ENCODE peak calls at places on chromosome 13, in six cellular contexts. J, C, P, E, L and W are unnamed samples.

GRCh38 chr13:80121038-80121437 is 219.9 kb downstream of the SPRY2 start:
- DNase-seq in J (no peak), C (no peak), P (no peak), E (no peak), L (no peak), W (peak; percentile 25)

GRCh38 chr13:30865131-30866009 is 40.7 kb upstream of the MEDAG start:
- DNase-seq in J (peak; percentile 80), C (peak; percentile 90), P (peak; percentile 75), E (peak; percentile 90), L (peak; percentile 61), W (peak; percentile 97)

GRCh38 chr13:31067416-31068118 is 94.1 kb downstream of the HSPH1 start:
- DNase-seq in J (no peak), C (no peak), P (peak; percentile 51), E (no peak), L (no peak), W (peak; percentile 87)

GRCh38 chr13:110454956-110455355 is 106.6 kb downstream of the RAB20 start:
- DNase-seq in J (no peak), C (no peak), P (no peak), E (no peak), L (no peak), W (no peak)

GRCh38 chr13:113854238-113855011 is 9.5 kb downstream of the GAS6 start:
- DNase-seq in J (no peak), C (no peak), P (no peak), E (no peak), L (peak; percentile 65), W (peak; percentile 56)

GRCh38 chr13:113542751-113543424 is 41.7 kb upstream of the TFDP1 start:
- DNase-seq in J (no peak), C (no peak), P (no peak), E (peak; percentile 56), L (no peak), W (no peak)

GRCh38 chr13:76638882-76639281 is 247.3 kb downstream of the KCTD12 start:
- DNase-seq in J (no peak), C (no peak), P (no peak), E (no peak), L (no peak), W (peak; percentile 18)

GRCh38 chr13:49958321-49958720 is 22.2 kb upstream of the SPRYD7 start:
- DNase-seq in J (no peak), C (no peak), P (no peak), E (peak; percentile 8), L (no peak), W (peak; percentile 13)

GRCh38 chr13:101149735-101150380 is 266.4 kb downstream of the NALCN start:
- DNase-seq in J (peak; percentile 65), C (peak; percentile 62), P (peak; percentile 37), E (peak; percentile 62), L (no peak), W (peak; percentile 50)

GRCh38 chr13:48214519-48215121 is 18.4 kb upstream of the ITM2B start:
- DNase-seq in J (no peak), C (no peak), P (no peak), E (no peak), L (no peak), W (no peak)

GRCh38 chr13:99436013-99436412 is 65.3 kb upstream of the TM9SF2 start:
- DNase-seq in J (no peak), C (no peak), P (peak; percentile 9), E (no peak), L (no peak), W (no peak)

GRCh38 chr13:93254775-93255174 is 28.2 kb downstream of the GPC6 start:
- DNase-seq in J (no peak), C (no peak), P (no peak), E (no peak), L (no peak), W (no peak)

GRCh38 chr13:48533207-48533499 is 273 bp upstream of the RCBTB2 start:
- DNase-seq in J (no peak), C (no peak), P (no peak), E (no peak), L (no peak), W (no peak)

GRCh38 chr13:111215081-111216047 is 100.3 kb downstream of the ARHGEF7 start:
- DNase-seq in J (no peak), C (peak; percentile 64), P (no peak), E (peak; percentile 65), L (no peak), W (no peak)

GRCh38 chr13:57418067-57418677 is 213.4 kb upstream of the PCDH17 start:
- DNase-seq in J (no peak), C (no peak), P (no peak), E (no peak), L (peak; percentile 76), W (no peak)

GRCh38 chr13:95100525-95101121 is 200.6 kb downstream of the ABCC4 start:
- DNase-seq in J (no peak), C (no peak), P (peak; percentile 97), E (peak; percentile 63), L (no peak), W (peak; percentile 63)

GRCh38 chr13:108919036-108919907 is 289.9 kb downstream of the MYO16 start:
- DNase-seq in J (no peak), C (no peak), P (peak; percentile 80), E (no peak), L (no peak), W (no peak)

GRCh38 chr13:34412295-34412694 is 529.8 kb upstream of the NBEA start:
- DNase-seq in J (no peak), C (no peak), P (peak; percentile 12), E (no peak), L (no peak), W (no peak)

GRCh38 chr13:29589234-29589633 is 6.3 kb downstream of the SLC7A1 start:
- DNase-seq in J (no peak), C (no peak), P (no peak), E (peak; percentile 53), L (no peak), W (peak; percentile 70)

GRCh38 chr13:51928231-51928630 is 66.5 kb downstream of the CCDC70 start:
- DNase-seq in J (no peak), C (no peak), P (no peak), E (no peak), L (no peak), W (no peak)

GRCh38 chr13:90803210-90803609 is 544.3 kb upstream of the MIR17HG start:
- DNase-seq in J (no peak), C (no peak), P (no peak), E (no peak), L (no peak), W (no peak)

GRCh38 chr13:99383511-99383921 is 76.3 kb upstream of the GPR183 start:
- DNase-seq in J (no peak), C (no peak), P (no peak), E (no peak), L (no peak), W (no peak)

GRCh38 chr13:25088562-25089221 is 7.2 kb upstream of the PABPC3 start:
- DNase-seq in J (no peak), C (no peak), P (no peak), E (no peak), L (no peak), W (no peak)

GRCh38 chr13:53200498-53201453 is 172.2 kb downstream of the OLFM4 start:
- DNase-seq in J (peak; percentile 44), C (peak; percentile 92), P (no peak), E (peak; percentile 96), L (no peak), W (peak; percentile 63)

GRCh38 chr13:73399347-73400216 is 340.8 kb downstream of the KLF5 start:
- DNase-seq in J (no peak), C (peak; percentile 6), P (peak; percentile 76), E (no peak), L (no peak), W (no peak)

DNA sequence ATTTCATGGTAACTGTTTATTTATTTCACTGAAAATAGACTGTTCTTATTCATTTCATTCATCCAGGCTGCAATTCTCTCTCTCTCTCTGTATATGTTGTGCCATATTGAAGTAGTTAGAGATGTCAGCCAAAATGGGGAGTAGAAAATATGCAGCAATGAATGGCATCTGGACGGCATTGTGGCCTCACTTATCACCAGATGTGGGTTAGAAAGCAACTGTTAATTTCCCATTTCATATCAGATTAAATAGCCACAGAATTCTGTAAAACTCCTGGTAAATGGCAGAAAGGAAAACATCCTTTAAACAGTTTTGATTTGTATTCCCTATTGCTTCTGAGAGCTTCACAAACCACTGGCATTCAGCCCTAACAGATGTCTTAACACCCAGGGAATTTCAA is 1763.4 kb upstream of the MIR17HG start:
- DNase-seq in J (peak; percentile 62), C (peak; percentile 18), P (no peak), E (no peak), L (no peak), W (no peak)
- H3F3A ChIP-seq in J (no peaks in the 10 kb centered on the region), C (no peaks in the 10 kb centered on the region), P (no peaks in the 10 kb centered on the region), E (no peaks in the 10 kb centered on the region), L (no peaks in the 10 kb centered on the region), W (no peaks in the 10 kb centered on the region)

GRCh38 chr13:27182844-27183497 is 11.4 kb upstream of the USP12 start:
- DNase-seq in J (no peak), C (no peak), P (peak; percentile 94), E (no peak), L (no peak), W (peak; percentile 97)
- TF ChIP-seq EZH2phosphoT487 in J (no peak), C (no peak), P (no peak), E (no peak), L (no peak), W (no peak)

GRCh38 chr13:28488376-28489005 is 6.4 kb downstream of the FLT1 start:
- DNase-seq in J (no peak), C (no peak), P (no peak), E (no peak), L (no peak), W (peak; percentile 29)
- H3F3A ChIP-seq in J (no peaks in the 10 kb centered on the region), C (peaks cover 7% of the 10 kb centered on the region), P (no peaks in the 10 kb centered on the region), E (no peaks in the 10 kb centered on the region), L (no peaks in the 10 kb centered on the region), W (no peaks in the 10 kb centered on the region)

GRCh38 chr13:102530751-102531150 is 66.0 kb upstream of the TPP2 start:
- DNase-seq in J (no peak), C (no peak), P (no peak), E (no peak), L (no peak), W (no peak)
- TF ChIP-seq EZH2phosphoT487 in J (no peak), C (no peak), P (no peak), E (no peak), L (no peak), W (no peak)

GRCh38 chr13:44756411-44756810 is 180.3 kb upstream of the TSC22D1 start:
- DNase-seq in J (no peak), C (no peak), P (no peak), E (no peak), L (no peak), W (no peak)

GRCh38 chr13:44758595-44759221 is 182.6 kb upstream of the TSC22D1 start:
- DNase-seq in J (no peak), C (no peak), P (peak; percentile 88), E (no peak), L (no peak), W (peak; percentile 91)

GRCh38 chr13:44757671-44758070 is 181.5 kb upstream of the TSC22D1 start:
- DNase-seq in J (no peak), C (no peak), P (no peak), E (no peak), L (no peak), W (no peak)

GRCh38 chr13:44759222-44759721 is 183.1 kb upstream of the TSC22D1 start:
- DNase-seq in J (no peak), C (no peak), P (no peak), E (peak; percentile 21), L (no peak), W (peak; percentile 16)

GRCh38 chr13:44755872-44756271 is 179.7 kb upstream of the TSC22D1 start:
- DNase-seq in J (no peak), C (no peak), P (peak; percentile 64), E (no peak), L (no peak), W (peak; percentile 77)
- H3F3A ChIP-seq in J (peaks cover 30% of the 10 kb centered on the region), C (no peaks in the 10 kb centered on the region), P (peaks cover 11% of the 10 kb centered on the region), E (no peaks in the 10 kb centered on the region), L (no peaks in the 10 kb centered on the region), W (peaks cover 27% of the 10 kb centered on the region)

GRCh38 chr13:21075303-21076264 is 14.2 kb upstream of the LATS2 start:
- DNase-seq in J (peak; percentile 48), C (peak; percentile 76), P (no peak), E (peak; percentile 64), L (no peak), W (peak; percentile 48)
- TF ChIP-seq EZH2phosphoT487 in J (no peak), C (no peak), P (no peak), E (no peak), L (no peak), W (no peak)